ENCODE peak calls at places on chromosomes 4 and X, in five cellular contexts. S is CD4-positive, alpha-beta T cell; B is lower leg skin; T is left lung; W is epithelial cell of esophagus. F is an unnamed sample.

GRCh38 chr4:84901745-84902283 is 64.7 kb downstream of the WDFY3 start:
- DNase-seq in B (no peak), W (no peak), T (no peak), S (no peak), F (no peak)

GRCh38 chr4:48815483-48815882 is 15.4 kb upstream of the OCIAD1 start:
- DNase-seq in B (no peak), W (no peak), S (no peak), T (no peak), F (no peak)

GRCh38 chr4:126106658-126107057 is 791.9 kb downstream of the FAT4 start:
- DNase-seq in T (no peak), B (no peak), W (peak), S (no peak), F (no peak)

GRCh38 chrX:40085086-40085551 is 12.6 kb downstream of the BCOR start:
- DNase-seq in B (no peak), W (peak), T (no peak), S (no peak), F (no peak)

GRCh38 chr4:142563682-142564291 is 282.3 kb downstream of the INPP4B start:
- DNase-seq in S (no peak), W (peak), B (no peak), T (no peak), F (no peak)

GRCh38 chr4:1792832-1793495 is at the start of gene FGFR3:
- DNase-seq in W (peak), B (no peak), T (no peak), S (peak), F (no peak)

GRCh38 chr4:160175064-160175643 is 1072.3 kb downstream of the RAPGEF2 start:
- DNase-seq in B (no peak), T (peak), W (peak), S (no peak), F (no peak)

GRCh38 chrX:46310815-46311497 is 234.3 kb downstream of the ZNF674 start:
- DNase-seq in B (no peak), S (no peak), W (peak), T (no peak), F (no peak)

GRCh38 chr4:99790796-99791617 is 25.6 kb upstream of the DAPP1 start:
- DNase-seq in S (no peak), T (no peak), W (peak), B (no peak), F (no peak)

GRCh38 chrX:12441376-12442128 is 303.3 kb downstream of the FRMPD4 start:
- DNase-seq in S (no peak), B (no peak), T (no peak), W (peak), F (no peak)

GRCh38 chr4:68249434-68249833 is 3.9 kb upstream of the TMPRSS11B start:
- DNase-seq in S (no peak), B (no peak), W (peak), T (no peak), F (no peak)

GRCh38 chr4:786861-787300 is 39.0 kb downstream of the CPLX1 start:
- DNase-seq in W (no peak), S (no peak), B (no peak), T (peak), F (no peak)

GRCh38 chr4:6009452-6009851 is 8.8 kb downstream of the C4orf50 start:
- DNase-seq in B (no peak), T (no peak), W (no peak), S (no peak), F (no peak)

GRCh38 chr4:113024373-113024772 is 25.1 kb upstream of the ANK2 start:
- DNase-seq in W (peak), T (no peak), B (peak), S (no peak), F (no peak)

GRCh38 chr4:139167774-139168444 is 9.1 kb downstream of the ELF2 start:
- DNase-seq in W (peak), B (no peak), T (no peak), S (no peak), F (no peak)

GRCh38 chr4:153729901-153730300 is 29.9 kb downstream of the RNF175 start:
- DNase-seq in S (no peak), W (no peak), T (no peak), B (no peak), F (no peak)

GRCh38 chr4:152709675-152710438 is 30.1 kb upstream of the TMEM154 start:
- DNase-seq in W (peak), S (no peak), B (no peak), T (no peak), F (no peak)
- TF ChIP-seq CTCF in W (no peak), S (no peak), B (no peak), T (no peak), F (no peak)

GRCh38 chrX:24245201-24245600 is 68.7 kb downstream of the SUPT20HL2 start:
- DNase-seq in T (no peak), B (no peak), W (peak), S (no peak), F (no peak)

GRCh38 chrX:24242649-24243556 is 71.0 kb downstream of the SUPT20HL2 start:
- DNase-seq in T (no peak), W (no peak), B (peak), S (no peak), F (peak)

GRCh38 chrX:24243692-24244091 is 70.2 kb downstream of the SUPT20HL2 start:
- DNase-seq in S (no peak), B (no peak), T (no peak), W (no peak), F (no peak)

GRCh38 chrX:24241822-24242648 is 71.8 kb downstream of the SUPT20HL2 start:
- DNase-seq in B (no peak), W (peak), T (no peak), S (no peak), F (no peak)
- TF ChIP-seq CTCF in B (no peak), W (peak), T (no peak), S (peak), F (no peak)

GRCh38 chrX:125826080-125826479 is 340.0 kb downstream of the DCAF12L2 start:
- DNase-seq in B (no peak), T (no peak), S (no peak), W (no peak), F (no peak)
- TF ChIP-seq CTCF in B (no peak), T (no peak), S (no peak), W (no peak), F (no peak)

DNA sequence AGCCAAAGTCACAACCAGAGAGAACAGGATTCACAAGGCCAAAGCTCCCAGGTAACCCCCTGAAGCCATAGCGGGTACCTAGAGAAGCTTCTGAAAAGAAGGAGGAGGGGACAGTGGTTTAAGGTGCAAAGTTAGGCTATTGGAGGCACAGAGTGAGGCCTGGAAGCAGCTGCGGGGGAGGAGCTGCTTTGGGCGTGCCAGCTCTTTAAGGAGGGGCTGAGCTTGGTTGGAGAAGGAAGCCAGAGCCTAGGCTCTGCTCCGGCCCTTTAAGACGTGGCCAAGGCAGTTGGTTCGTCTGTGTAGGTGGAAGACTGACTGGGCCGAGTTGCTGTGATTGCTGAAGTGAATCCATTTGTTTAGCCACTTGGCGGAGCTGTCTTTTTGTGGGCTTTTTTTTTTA is 1.5 kb downstream of the KLF8 start:
- DNase-seq in S (no peak), B (peak), W (peak), T (peak), F (no peak)
- TF ChIP-seq CTCF in S (no peak), B (no peak), W (peak), T (no peak), F (no peak)

GRCh38 chr4:114373508-114373907 is 225.1 kb upstream of the UGT8 start:
- DNase-seq in W (no peak), T (no peak), S (no peak), B (no peak), F (no peak)

GRCh38 chr4:114383721-114384120 is 214.9 kb upstream of the UGT8 start:
- DNase-seq in B (no peak), T (no peak), S (no peak), W (peak), F (no peak)

GRCh38 chr4:114383055-114383454 is 215.6 kb upstream of the UGT8 start:
- DNase-seq in W (no peak), T (no peak), B (no peak), S (no peak), F (no peak)

GRCh38 chr4:114378306-114378903 is 220.2 kb upstream of the UGT8 start:
- DNase-seq in S (no peak), T (no peak), B (no peak), W (peak), F (no peak)
- TF ChIP-seq CTCF in S (no peak), T (no peak), B (no peak), W (peak), F (no peak)

DNA sequence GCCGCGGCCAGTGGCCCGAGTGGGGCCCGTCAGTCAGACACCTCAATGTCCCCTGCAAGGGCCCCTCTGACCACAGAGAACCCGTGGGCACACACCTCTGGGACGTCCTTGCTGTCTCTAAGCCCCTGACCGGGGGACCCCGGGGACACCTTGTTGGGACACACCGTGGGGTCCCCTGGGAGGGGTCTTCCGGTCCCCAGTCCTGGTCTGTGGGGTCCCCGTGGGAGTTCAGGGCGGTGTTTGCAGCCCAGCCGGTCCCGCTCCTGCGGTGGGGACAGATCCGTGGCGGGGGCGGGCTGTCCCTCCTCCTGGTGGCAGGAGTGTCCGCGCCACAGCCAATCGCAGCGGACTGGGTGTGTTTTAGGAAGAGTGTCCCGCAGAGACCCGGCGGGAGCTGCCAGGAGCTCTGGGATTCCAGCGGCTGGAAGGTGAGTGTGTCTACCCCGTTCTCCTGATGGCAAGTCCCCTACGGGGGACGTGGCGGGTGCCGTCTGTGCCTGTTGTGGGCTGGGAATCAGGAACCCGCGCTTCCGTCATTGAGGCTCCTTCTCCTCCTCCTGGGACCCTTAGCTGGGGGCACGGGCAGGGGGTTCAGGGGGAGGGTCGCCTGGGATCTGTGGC is 5.1 kb upstream of the PLCXD1 start:
- DNase-seq in W (peak), B (peak), T (peak), S (peak), F (peak)
- TF ChIP-seq CTCF in W (no peak), B (no peak), T (peak), S (no peak), F (peak)

GRCh38 chr4:78669453-78669852 is 106.7 kb upstream of the BMP2K start:
- DNase-seq in T (no peak), S (no peak), B (no peak), W (no peak), F (no peak)
- TF ChIP-seq CTCF in T (no peak), S (no peak), B (no peak), W (peak), F (no peak)

DNA sequence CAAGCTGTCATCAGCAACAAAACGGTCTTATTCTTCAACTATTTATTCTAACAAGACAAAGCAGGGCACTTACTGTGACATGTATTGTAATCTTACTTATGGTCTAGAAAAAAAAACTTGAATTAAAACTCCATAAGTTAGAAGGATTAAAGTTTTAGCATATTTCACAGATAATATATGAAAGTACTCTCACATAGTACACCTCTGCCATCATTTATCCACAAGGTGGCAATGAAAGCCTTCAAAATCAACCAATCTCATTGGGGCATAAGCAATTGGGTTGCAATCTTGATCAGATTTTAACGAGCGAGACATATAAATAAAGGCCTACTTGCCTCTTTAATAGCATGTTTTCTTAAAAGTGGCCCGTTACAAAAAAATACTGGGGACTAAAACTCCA is 1382.9 kb downstream of the FAM133A start:
- DNase-seq in S (no peak), B (no peak), T (no peak), W (no peak), F (no peak)
- TF ChIP-seq CTCF in S (no peak), B (no peak), T (no peak), W (no peak), F (no peak)